ENCODE peak calls at places on chromosomes 3 and 15, in six cellular contexts. P is sigmoid colon, D is tibial artery, Q is neural progenitor cell, V is brain microvascular endothelial cell, L is neural crest cell. R is an unnamed sample.

GRCh38 chr15:51576911-51577500 is 45.6 kb downstream of the DMXL2 start:
- DNase-seq in V (no peak), P (no peak), L (no peak), Q (no peak), D (no peak), R (no peak)

GRCh38 chr3:40024526-40024925 is 215.1 kb downstream of the MYRIP start:
- DNase-seq in D (no peak), P (no peak), L (no peak), Q (no peak), V (no peak), R (no peak)

GRCh38 chr3:182911782-182912111 is 68.6 kb downstream of the DCUN1D1 start:
- DNase-seq in D (no peak), V (no peak), P (no peak), Q (peak; percentile 27), L (no peak), R (no peak)

GRCh38 chr3:1609416-1609815 is 489.2 kb upstream of the CNTN4 start:
- DNase-seq in D (no peak), P (no peak), V (no peak), Q (no peak), L (no peak), R (no peak)

GRCh38 chr3:30458376-30458775 is 148.0 kb upstream of the TGFBR2 start:
- DNase-seq in V (no peak), P (no peak), D (no peak), L (no peak), Q (no peak), R (no peak)

GRCh38 chr3:188348445-188349244 is 194.7 kb downstream of the LPP start:
- DNase-seq in D (peak; percentile 77), L (no peak), P (peak; percentile 80), V (peak; percentile 92), Q (no peak), R (no peak)

GRCh38 chr15:43911235-43911661 is 84.4 kb downstream of the WDR76 start:
- DNase-seq in L (no peak), Q (no peak), V (peak; percentile 97), D (peak; percentile 74), P (no peak), R (no peak)

GRCh38 chr3:34140606-34141005 is 342.2 kb downstream of the PDCD6IP start:
- DNase-seq in V (no peak), P (no peak), L (no peak), Q (no peak), D (no peak), R (no peak)

GRCh38 chr3:152825566-152825965 is 9.4 kb upstream of the P2RY1 start:
- DNase-seq in L (no peak), P (no peak), D (no peak), V (no peak), Q (no peak), R (no peak)

GRCh38 chr3:57787867-57788623 is 31.9 kb downstream of the SLMAP start:
- DNase-seq in V (peak; percentile 34), Q (no peak), L (no peak), P (no peak), D (no peak), R (no peak)

GRCh38 chr15:74402873-74403589 is 30.7 kb downstream of the SEMA7A start:
- DNase-seq in V (no peak), P (no peak), L (no peak), Q (no peak), D (no peak), R (no peak)

GRCh38 chr3:8932507-8932906 is 30.8 kb downstream of the RAD18 start:
- DNase-seq in L (no peak), D (no peak), P (no peak), V (no peak), Q (no peak), R (no peak)

GRCh38 chr3:87461036-87461435 is 184.7 kb upstream of the POU1F1 start:
- DNase-seq in Q (no peak), V (no peak), D (no peak), L (no peak), P (no peak), R (no peak)

GRCh38 chr3:53482227-53482626 is 12.2 kb upstream of the CACNA1D start:
- DNase-seq in P (no peak), V (no peak), D (no peak), L (no peak), Q (no peak), R (no peak)

GRCh38 chr3:50388021-50388719 is 28.8 kb upstream of the TMEM115 start:
- DNase-seq in D (no peak), V (no peak), Q (peak; percentile 75), P (no peak), L (no peak), R (no peak)

DNA sequence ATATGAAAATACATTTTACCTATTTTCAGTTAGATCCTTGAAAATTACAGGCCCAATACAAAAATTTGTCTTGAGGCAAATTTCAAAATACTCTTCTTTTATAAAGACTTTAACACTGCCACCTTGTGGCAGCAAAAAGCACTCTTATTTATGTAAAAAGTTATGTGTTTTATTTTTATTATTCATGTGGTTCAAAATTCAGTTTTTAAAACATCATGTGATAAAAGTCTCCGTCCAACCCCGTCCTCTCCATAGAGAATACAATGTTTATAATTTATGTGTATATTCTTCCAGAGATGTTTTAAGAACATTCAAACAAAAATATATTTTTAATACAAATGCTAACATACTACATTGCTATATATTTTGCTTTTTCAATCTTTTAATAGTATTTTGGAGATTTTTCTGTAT is 36.9 kb upstream of the TRIM59 start:
- DNase-seq in L (no peak), P (no peak), D (no peak), V (no peak), Q (peak; percentile 42), R (no peak)
- TF ChIP-seq CTCF in L (peak; percentile 84), P (peak; percentile 12), D (peak; percentile 53), V (peak; percentile 21), Q (peak; percentile 85), R (peak; percentile 95)

GRCh38 chr3:123655400-123655799 is 70.5 kb upstream of the HACD2 start:
- DNase-seq in P (peak; percentile 66), Q (no peak), L (no peak), D (no peak), V (no peak), R (no peak)

GRCh38 chr3:123656241-123656640 is 71.4 kb upstream of the HACD2 start:
- DNase-seq in V (no peak), Q (no peak), L (no peak), P (no peak), D (no peak), R (no peak)

GRCh38 chr3:123657578-123657977 is 72.7 kb upstream of the HACD2 start:
- DNase-seq in Q (no peak), D (no peak), L (no peak), P (no peak), V (no peak), R (no peak)

GRCh38 chr3:123657111-123657510 is 72.3 kb upstream of the HACD2 start:
- DNase-seq in L (no peak), V (no peak), P (no peak), D (no peak), Q (no peak), R (no peak)

GRCh38 chr3:123656691-123657090 is 71.8 kb upstream of the HACD2 start:
- DNase-seq in L (no peak), Q (peak; percentile 7), D (no peak), P (no peak), V (no peak), R (no peak)
- TF ChIP-seq CTCF in L (peak; percentile 51), Q (peak; percentile 48), D (no peak), P (no peak), V (peak; percentile 46), R (peak; percentile 62)

GRCh38 chr3:167102071-167102470 is 278.0 kb downstream of the ZBBX start:
- DNase-seq in D (no peak), Q (peak; percentile 51), L (no peak), V (no peak), P (no peak), R (no peak)
- TF ChIP-seq CTCF in D (no peak), Q (peak; percentile 64), L (peak; percentile 30), V (no peak), P (no peak), R (peak; percentile 9)

GRCh38 chr3:158668506-158668905 is 3.9 kb downstream of the LXN start:
- DNase-seq in L (no peak), V (peak; percentile 78), P (no peak), Q (no peak), D (no peak), R (no peak)

DNA sequence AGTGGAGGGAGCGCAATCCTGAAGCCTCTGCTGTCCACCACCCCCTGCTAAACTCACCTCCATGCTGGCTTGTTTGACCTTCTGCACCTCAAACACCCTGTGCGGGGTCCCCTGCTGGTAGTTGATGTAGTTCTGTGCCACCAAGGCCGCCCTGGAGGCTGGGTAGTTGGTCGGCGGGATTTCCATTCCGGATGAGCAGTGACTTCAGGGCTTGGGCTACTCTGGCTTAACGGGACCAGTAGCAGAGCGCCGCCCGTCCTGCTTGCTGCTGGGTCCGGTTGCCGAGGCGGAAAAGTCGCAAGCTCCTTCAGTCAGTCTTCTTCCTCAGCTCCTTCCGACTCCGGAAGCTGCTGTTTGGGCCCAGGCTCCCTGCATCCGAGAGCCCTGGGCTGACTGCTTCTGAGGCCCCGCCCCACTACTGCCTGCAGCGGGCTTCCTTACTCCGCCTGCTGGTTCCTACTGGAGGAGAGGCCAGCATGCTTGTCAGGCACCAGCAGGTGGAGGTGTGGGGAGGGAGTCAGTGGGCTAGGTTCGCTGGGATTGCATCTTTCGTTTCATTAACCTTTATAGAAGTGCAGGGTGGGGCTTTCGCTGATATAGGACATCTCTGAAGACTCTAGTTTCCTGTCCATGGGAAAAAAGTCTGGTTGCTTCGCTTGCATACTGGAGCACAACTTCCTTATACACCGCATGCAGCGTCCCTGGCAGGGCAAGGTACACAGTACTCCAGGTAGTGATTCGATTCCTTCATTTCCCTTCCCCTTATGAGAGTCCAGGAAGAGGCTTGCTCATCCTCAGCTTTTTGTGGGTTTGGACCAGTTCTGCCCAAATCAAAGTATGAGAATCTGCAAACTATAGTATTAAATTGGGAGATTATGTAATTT is at the start of gene LXN:
- DNase-seq in Q (peak; percentile 94), V (peak; percentile 93), L (peak; percentile 61), D (peak; percentile 90), P (peak; percentile 88), R (peak; percentile 91)
- TF ChIP-seq CTCF in Q (peak; percentile 73), V (peak; percentile 96), L (peak; percentile 69), D (peak; percentile 40), P (peak; percentile 58), R (peak; percentile 80)

GRCh38 chr3:24726423-24726822 is 231.8 kb upstream of the THRB start:
- DNase-seq in Q (no peak), P (no peak), L (no peak), D (no peak), V (no peak), R (no peak)
- TF ChIP-seq CTCF in Q (peak; percentile 29), P (no peak), L (no peak), D (no peak), V (no peak), R (peak; percentile 33)